ENCODE peak calls at places on chromosome 20, in seven cellular contexts. E is tibial nerve; L is astrocyte; J is MCF 10A; S is stimulated activated CD4-positive, alpha-beta T cell treated with anti-CD3 and anti-CD28 coated beads, Interleukin-12 subunit alpha, Interleukin-12 subunit beta, amount 100 ng/mL, for 48 hours; H is mesenchymal stem cell; B is A549. D is an unnamed sample.

GRCh38 chr20:19609642-19610223 is 148.3 kb upstream of the RIN2 start:
- DNase-seq in B (no peak), J (peak), E (no peak), S (no peak), H (no peak), L (peak), D (no peak)

GRCh38 chr20:25547063-25547462 is 38.3 kb downstream of the NINL start:
- DNase-seq in H (no peak), L (no peak), E (no peak), J (no peak), B (no peak), S (no peak), D (no peak)

GRCh38 chr20:56566621-56567020 is 33.6 kb downstream of the FAM209B start:
- DNase-seq in E (no peak), H (no peak), L (no peak), J (no peak), B (no peak), S (no peak), D (no peak)

GRCh38 chr20:60334936-60335335 is 376.7 kb downstream of the CDH26 start:
- DNase-seq in J (no peak), B (no peak), S (no peak), E (no peak), L (no peak), H (no peak), D (no peak)

GRCh38 chr20:3670511-3670910 is 7.3 kb upstream of the GFRA4 start:
- DNase-seq in J (no peak), H (peak), L (no peak), E (no peak), S (no peak), B (no peak), D (no peak)

GRCh38 chr20:58017237-58017969 is 211.1 kb downstream of the ANKRD60 start:
- DNase-seq in L (peak), S (no peak), E (no peak), J (peak), H (no peak), B (peak), D (no peak)

GRCh38 chr20:63098195-63098810 is 91.5 kb upstream of the BHLHE23 start:
- DNase-seq in S (no peak), B (no peak), E (no peak), H (no peak), J (no peak), L (no peak), D (no peak)

GRCh38 chr20:63176448-63177133 is 39.3 kb downstream of the YTHDF1 start:
- DNase-seq in L (no peak), B (no peak), S (no peak), J (no peak), H (peak), E (no peak), D (no peak)

GRCh38 chr20:48609491-48609978 is 218.3 kb downstream of the PREX1 start:
- DNase-seq in L (no peak), H (no peak), B (no peak), E (no peak), J (no peak), S (no peak), D (no peak)

GRCh38 chr20:46801003-46801702 is 91.7 kb downstream of the SLC2A10 start:
- DNase-seq in H (no peak), E (no peak), L (no peak), S (no peak), B (no peak), J (peak), D (no peak)

GRCh38 chr20:44961868-44962267 is 1.7 kb upstream of the TOMM34 start:
- DNase-seq in J (no peak), L (peak), S (no peak), E (no peak), B (no peak), H (peak), D (no peak)

GRCh38 chr20:54044156-54044555 is 26.2 kb downstream of the BCAS1 start:
- DNase-seq in J (peak), S (no peak), L (peak), E (no peak), H (peak), B (no peak), D (no peak)

GRCh38 chr20:5969348-5969935 is 19.0 kb downstream of the MCM8 start:
- DNase-seq in H (no peak), L (no peak), B (no peak), E (no peak), S (no peak), J (no peak), D (no peak)

GRCh38 chr20:14264869-14265268 is 72.5 kb downstream of the FLRT3 start:
- DNase-seq in J (peak), E (no peak), B (peak), H (peak), S (no peak), L (no peak), D (peak)

GRCh38 chr20:33518071-33518470 is 28.2 kb downstream of the CBFA2T2 start:
- DNase-seq in S (no peak), L (peak), J (peak), E (no peak), B (no peak), H (peak), D (no peak)

GRCh38 chr20:6718660-6719059 is 48.8 kb upstream of the BMP2 start:
- DNase-seq in J (peak), S (no peak), H (peak), B (no peak), E (no peak), L (no peak), D (no peak)

GRCh38 chr20:36465109-36466080 is 75.9 kb upstream of the MYL9 start:
- DNase-seq in E (peak), J (peak), L (peak), S (peak), B (peak), H (peak), D (peak)

GRCh38 chr20:50595988-50596693 is 86.0 kb downstream of the PTPN1 start:
- DNase-seq in S (no peak), J (no peak), E (no peak), L (no peak), B (no peak), H (peak), D (no peak)

GRCh38 chr20:62764156-62764935 is 31.9 kb upstream of the MRGBP start:
- DNase-seq in H (no peak), J (no peak), E (no peak), L (no peak), S (no peak), B (no peak), D (no peak)

GRCh38 chr20:24891546-24892393 is 57.3 kb upstream of the CST7 start:
- DNase-seq in S (no peak), L (no peak), E (no peak), H (no peak), J (no peak), B (no peak), D (no peak)

GRCh38 chr20:62136283-62137091 is 6.7 kb downstream of the PSMA7 start:
- DNase-seq in B (peak), H (peak), S (peak), L (peak), E (peak), J (peak), D (peak)

GRCh38 chr20:3563548-3564177 is 92.8 kb downstream of the ATRN start:
- DNase-seq in E (peak), L (peak), B (peak), J (peak), H (peak), S (no peak), D (peak)

GRCh38 chr20:23092409-23092756 is 6.3 kb upstream of the CD93 start:
- DNase-seq in L (peak), S (no peak), B (no peak), J (no peak), H (peak), E (no peak), D (no peak)

GRCh38 chr20:46601603-46602122 is 49.6 kb downstream of the SLC13A3 start:
- DNase-seq in L (no peak), H (no peak), S (no peak), J (no peak), B (no peak), E (no peak), D (no peak)

GRCh38 chr20:11891827-11892521 is 25.7 kb upstream of the BTBD3 start:
- DNase-seq in S (peak), J (peak), E (peak), L (peak), H (peak), B (peak), D (peak)

GRCh38 chr20:54021446-54022235 is 48.8 kb downstream of the BCAS1 start:
- DNase-seq in L (no peak), S (no peak), J (no peak), H (no peak), B (no peak), E (no peak), D (no peak)

GRCh38 chr20:7775072-7775471 is 165.2 kb downstream of the HAO1 start:
- DNase-seq in B (no peak), L (peak), S (no peak), H (no peak), E (no peak), J (no peak), D (no peak)

GRCh38 chr20:35248641-35249475 is 22.4 kb downstream of the MMP24 start:
- DNase-seq in J (no peak), S (no peak), L (peak), H (no peak), E (no peak), B (no peak), D (no peak)

GRCh38 chr20:40930561-40930960 is 98.1 kb upstream of the TOP1 start:
- DNase-seq in B (no peak), L (peak), S (no peak), H (no peak), J (no peak), E (no peak), D (no peak)

GRCh38 chr20:50400705-50401045 is 109.5 kb upstream of the PTPN1 start:
- DNase-seq in B (no peak), J (no peak), H (no peak), E (no peak), L (no peak), S (no peak), D (no peak)

D was measured in HuH-7.